ENCODE peak calls at places on chromosomes 16 and 17, in five cellular contexts. One of them, this sample, is unnamed.

GRCh38 chr17:82273327-82274133 is at the start of gene CSNK1D:
- DNase-seq in thoracic aorta: peak; percentile 62
- DNase-seq in uterus: peak; percentile 91
- DNase-seq in ovary: peak; percentile 92
- DNase-seq in cardiac muscle cell: peak; percentile 91
- DNase-seq in this sample: peak; percentile 89

GRCh38 chr16:13342675-13343074 is 441.3 kb downstream of the SHISA9 start:
- DNase-seq in uterus: no peak
- DNase-seq in cardiac muscle cell: no peak
- DNase-seq in ovary: no peak
- DNase-seq in thoracic aorta: no peak
- DNase-seq in this sample: no peak

GRCh38 chr17:79781691-79782575 is 4.0 kb downstream of the CBX2 start:
- DNase-seq in ovary: no peak
- DNase-seq in uterus: no peak
- DNase-seq in thoracic aorta: no peak
- DNase-seq in cardiac muscle cell: no peak
- DNase-seq in this sample: no peak

GRCh38 chr17:19736071-19736470 is 12.0 kb downstream of the ALDH3A1 start:
- DNase-seq in uterus: no peak
- DNase-seq in thoracic aorta: no peak
- DNase-seq in cardiac muscle cell: no peak
- DNase-seq in ovary: no peak
- DNase-seq in this sample: no peak

GRCh38 chr17:72754513-72754912 is 338.0 kb downstream of the SLC39A11 start:
- DNase-seq in thoracic aorta: no peak
- DNase-seq in uterus: no peak
- DNase-seq in ovary: no peak
- DNase-seq in cardiac muscle cell: no peak
- DNase-seq in this sample: no peak

GRCh38 chr16:31072540-31073072 is 1.4 kb downstream of the ZNF668 start:
- DNase-seq in cardiac muscle cell: peak; percentile 48
- DNase-seq in uterus: no peak
- DNase-seq in ovary: no peak
- DNase-seq in thoracic aorta: no peak
- DNase-seq in this sample: peak; percentile 47

GRCh38 chr17:29212094-29212631 is 32.0 kb upstream of the MYO18A start:
- DNase-seq in cardiac muscle cell: no peak
- DNase-seq in thoracic aorta: no peak
- DNase-seq in uterus: no peak
- DNase-seq in ovary: no peak
- DNase-seq in this sample: no peak

GRCh38 chr17:56395787-56396186 is 197.7 kb upstream of the NOG start:
- DNase-seq in cardiac muscle cell: no peak
- DNase-seq in ovary: no peak
- DNase-seq in uterus: no peak
- DNase-seq in thoracic aorta: no peak
- DNase-seq in this sample: no peak

GRCh38 chr16:51290410-51290809 is 139.3 kb upstream of the SALL1 start:
- DNase-seq in cardiac muscle cell: no peak
- DNase-seq in ovary: no peak
- DNase-seq in uterus: no peak
- DNase-seq in thoracic aorta: no peak
- DNase-seq in this sample: no peak

GRCh38 chr17:2723997-2724782 is 12.6 kb upstream of the CLUH start:
- DNase-seq in cardiac muscle cell: no peak
- DNase-seq in ovary: no peak
- DNase-seq in thoracic aorta: no peak
- DNase-seq in uterus: no peak
- DNase-seq in this sample: no peak
- H3K4me3 ChIP-seq in cardiac muscle cell: no peak overlapping the region
- H3K4me3 ChIP-seq in ovary: peak overlapping the region; percentile 3
- H3K4me3 ChIP-seq in thoracic aorta: peak overlapping the region; percentile 56
- H3K4me3 ChIP-seq in uterus: peak overlapping the region; percentile 32
- H3K4me3 ChIP-seq in this sample: no peak overlapping the region

GRCh38 chr16:88034770-88035169 is 83.5 kb downstream of the BANP start:
- DNase-seq in ovary: no peak
- DNase-seq in cardiac muscle cell: no peak
- DNase-seq in uterus: no peak
- DNase-seq in thoracic aorta: no peak
- DNase-seq in this sample: no peak
- TF ChIP-seq CTCF in ovary: no peak
- TF ChIP-seq CTCF in cardiac muscle cell: no peak
- TF ChIP-seq CTCF in uterus: no peak
- TF ChIP-seq CTCF in thoracic aorta: no peak
- TF ChIP-seq CTCF in this sample: no peak

GRCh38 chr16:8739151-8739550 is 58.3 kb downstream of the TMEM186 start:
- DNase-seq in ovary: no peak
- DNase-seq in cardiac muscle cell: no peak
- DNase-seq in thoracic aorta: no peak
- DNase-seq in uterus: no peak
- DNase-seq in this sample: no peak

GRCh38 chr16:8739989-8740704 is 57.3 kb downstream of the TMEM186 start:
- DNase-seq in ovary: no peak
- DNase-seq in thoracic aorta: no peak
- DNase-seq in cardiac muscle cell: no peak
- DNase-seq in uterus: no peak
- DNase-seq in this sample: no peak

GRCh38 chr16:8740775-8741355 is 56.6 kb downstream of the TMEM186 start:
- DNase-seq in uterus: no peak
- DNase-seq in ovary: no peak
- DNase-seq in thoracic aorta: no peak
- DNase-seq in cardiac muscle cell: no peak
- DNase-seq in this sample: no peak

GRCh38 chr16:8736123-8736680 is 61.2 kb downstream of the TMEM186 start:
- DNase-seq in thoracic aorta: no peak
- DNase-seq in ovary: no peak
- DNase-seq in cardiac muscle cell: no peak
- DNase-seq in uterus: no peak
- DNase-seq in this sample: no peak

DNA sequence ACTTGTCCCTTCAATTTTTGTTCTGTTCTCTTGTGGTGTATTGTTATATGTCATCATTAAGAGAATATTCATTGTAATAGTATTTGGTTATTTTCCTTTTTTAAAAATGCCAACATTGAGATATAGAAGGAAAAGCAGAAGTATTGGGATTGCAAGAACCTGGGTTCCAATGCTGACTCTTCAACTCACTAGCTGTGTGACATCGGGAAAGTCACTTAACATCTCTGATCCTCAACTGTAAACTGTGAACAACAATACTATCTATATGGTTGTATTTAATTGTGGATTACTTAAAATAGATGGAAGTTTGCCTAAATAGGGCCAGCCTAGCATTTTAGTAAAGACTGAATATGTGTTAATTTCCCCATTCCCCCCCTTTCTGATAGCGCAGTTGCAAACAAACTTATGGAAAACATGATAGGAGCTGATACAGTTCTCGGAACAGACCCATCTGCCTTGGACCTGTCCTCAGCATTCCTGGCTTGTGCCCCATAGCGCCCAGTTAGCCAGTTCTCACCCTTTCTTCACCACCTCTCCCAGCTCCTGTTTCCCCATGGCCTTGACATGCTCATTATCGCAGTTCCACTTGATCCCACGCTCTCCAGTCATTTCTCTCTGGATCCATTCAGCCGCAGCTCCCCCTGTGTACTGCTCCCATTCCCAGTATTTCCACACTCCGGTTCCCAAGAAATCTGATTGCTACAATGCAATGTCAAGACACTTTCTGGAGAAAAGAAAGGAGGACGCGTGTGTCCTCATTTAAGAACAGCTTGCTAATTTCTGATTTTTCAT is 55.6 kb downstream of the TMEM186 start:
- DNase-seq in ovary: no peak
- DNase-seq in thoracic aorta: no peak
- DNase-seq in cardiac muscle cell: no peak
- DNase-seq in uterus: no peak
- DNase-seq in this sample: no peak
- H3K27me3 ChIP-seq in ovary: no peaks in the 10 kb centered on the region
- H3K27me3 ChIP-seq in thoracic aorta: no peaks in the 10 kb centered on the region
- H3K27me3 ChIP-seq in cardiac muscle cell: no peaks in the 10 kb centered on the region
- H3K27me3 ChIP-seq in uterus: no peaks in the 10 kb centered on the region
- H3K27me3 ChIP-seq in this sample: no peaks in the 10 kb centered on the region

DNA sequence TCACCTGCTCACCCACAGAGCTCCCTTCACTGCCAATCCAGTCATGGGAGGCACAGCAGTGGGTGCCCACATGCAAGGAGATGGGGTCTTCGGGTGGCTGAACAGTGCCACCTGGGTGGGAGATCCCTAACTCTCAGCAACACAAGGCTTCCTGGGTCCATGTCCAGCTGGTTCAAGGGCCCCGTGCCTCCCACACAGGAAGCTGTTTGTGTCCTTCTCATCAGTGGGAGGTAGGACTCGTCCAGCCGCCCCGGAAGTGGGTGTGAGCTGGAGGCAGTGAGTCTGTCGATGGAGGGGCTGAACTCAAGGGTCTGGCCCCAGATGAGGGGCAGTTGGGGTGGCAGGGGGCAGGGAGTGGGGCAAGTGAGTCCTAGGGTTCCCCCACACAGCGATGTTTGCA is 1.6 kb downstream of the FBXL16 start:
- DNase-seq in ovary: no peak
- DNase-seq in thoracic aorta: no peak
- DNase-seq in cardiac muscle cell: no peak
- DNase-seq in uterus: no peak
- DNase-seq in this sample: no peak
- H3K4me3 ChIP-seq in ovary: no peak overlapping the region
- H3K4me3 ChIP-seq in thoracic aorta: no peak overlapping the region
- H3K4me3 ChIP-seq in cardiac muscle cell: no peak overlapping the region
- H3K4me3 ChIP-seq in uterus: no peak overlapping the region
- H3K4me3 ChIP-seq in this sample: no peak overlapping the region

GRCh38 chr16:86831366-86831765 is 253.0 kb downstream of the FOXL1 start:
- DNase-seq in ovary: no peak
- DNase-seq in thoracic aorta: no peak
- DNase-seq in cardiac muscle cell: no peak
- DNase-seq in uterus: no peak
- DNase-seq in this sample: no peak

GRCh38 chr16:86835981-86836380 is 257.6 kb downstream of the FOXL1 start:
- DNase-seq in thoracic aorta: no peak
- DNase-seq in uterus: no peak
- DNase-seq in ovary: no peak
- DNase-seq in cardiac muscle cell: no peak
- DNase-seq in this sample: no peak

GRCh38 chr16:86836503-86837125 is 258.3 kb downstream of the FOXL1 start:
- DNase-seq in ovary: no peak
- DNase-seq in cardiac muscle cell: peak; percentile 93
- DNase-seq in thoracic aorta: no peak
- DNase-seq in uterus: no peak
- DNase-seq in this sample: no peak

GRCh38 chr16:86833136-86833535 is 254.8 kb downstream of the FOXL1 start:
- DNase-seq in uterus: no peak
- DNase-seq in thoracic aorta: no peak
- DNase-seq in cardiac muscle cell: peak; percentile 39
- DNase-seq in ovary: no peak
- DNase-seq in this sample: no peak

DNA sequence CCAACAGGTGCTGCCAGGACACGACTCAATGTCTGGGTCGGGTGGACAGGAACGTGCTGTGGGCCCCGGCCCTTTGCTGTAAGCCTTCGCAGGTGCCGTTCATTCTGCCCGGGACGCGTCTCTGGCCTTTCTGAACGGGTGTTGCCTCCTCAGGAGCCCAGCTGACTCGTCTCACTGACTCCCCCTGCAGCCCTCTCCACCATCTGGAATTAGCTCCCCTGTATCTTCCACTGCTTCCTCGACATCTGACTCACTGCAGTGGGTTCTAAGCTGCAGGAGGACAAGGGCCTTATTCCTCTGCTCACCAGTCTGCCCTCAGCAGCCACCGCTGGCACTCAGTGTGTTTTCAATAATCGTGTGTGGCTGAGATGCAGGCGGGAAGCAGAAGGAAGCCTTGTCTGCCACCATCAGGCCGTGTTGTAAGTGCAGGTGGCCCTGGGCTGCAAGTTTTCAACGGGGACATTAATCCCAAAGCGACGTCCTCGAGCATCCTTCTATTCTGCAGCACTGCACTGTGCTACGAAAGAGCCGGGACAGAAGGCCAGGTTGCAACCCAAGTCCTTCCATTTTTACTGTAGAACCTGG is 256.2 kb downstream of the FOXL1 start:
- DNase-seq in uterus: no peak
- DNase-seq in ovary: no peak
- DNase-seq in thoracic aorta: no peak
- DNase-seq in cardiac muscle cell: peak; percentile 26
- DNase-seq in this sample: no peak
- TF ChIP-seq CTCF in uterus: no peak
- TF ChIP-seq CTCF in ovary: no peak
- TF ChIP-seq CTCF in thoracic aorta: peak; percentile 31
- TF ChIP-seq CTCF in cardiac muscle cell: no peak
- TF ChIP-seq CTCF in this sample: no peak

This sample was measured in GM06990.